ENCODE peak calls at places on chromosomes 3 and 15, in five cellular contexts. C is SJSA1; I is lower lobe of right lung; N is naive thymus-derived CD4-positive, alpha-beta T cell; E is endothelial cell of umbilical vein. Z is an unnamed sample.

GRCh38 chr15:82045179-82045891 is 483 bp downstream of the MEX3B start:
- DNase-seq in C (peak; percentile 58), N (peak; percentile 32), E (peak; percentile 65), I (peak; percentile 67), Z (peak; percentile 49)

GRCh38 chr3:96931491-96931890 is 117.1 kb downstream of the EPHA6 start:
- DNase-seq in N (no peak), I (no peak), C (no peak), E (no peak), Z (no peak)

GRCh38 chr3:113166357-113166718 is 45.0 kb upstream of the BOC start:
- DNase-seq in I (no peak), N (no peak), C (no peak), E (no peak), Z (no peak)

GRCh38 chr3:98325055-98325454 is 28.6 kb upstream of the OR5K4 start:
- DNase-seq in C (no peak), I (peak; percentile 42), N (no peak), E (no peak), Z (no peak)

GRCh38 chr15:28107111-28107893 is 8.2 kb upstream of the OCA2 start:
- DNase-seq in E (peak; percentile 25), I (peak; percentile 49), N (no peak), C (no peak), Z (no peak)

GRCh38 chr3:175108613-175109151 is 249.5 kb downstream of the NAALADL2 start:
- DNase-seq in N (no peak), E (no peak), I (no peak), C (no peak), Z (no peak)

GRCh38 chr3:37863949-37864822 is 2.5 kb downstream of the CTDSPL start:
- DNase-seq in C (no peak), E (no peak), N (no peak), I (no peak), Z (peak; percentile 10)

GRCh38 chr3:183698318-183698731 is 728 bp downstream of the YEATS2 start:
- DNase-seq in I (no peak), E (peak; percentile 52), N (peak; percentile 32), C (peak; percentile 40), Z (peak; percentile 27)

GRCh38 chr3:190059242-190059590 is 61.5 kb downstream of the P3H2 start:
- DNase-seq in E (no peak), C (no peak), I (no peak), N (no peak), Z (no peak)

GRCh38 chr3:31008986-31009385 is 114.5 kb upstream of the GADL1 start:
- DNase-seq in I (no peak), E (no peak), N (no peak), C (no peak), Z (no peak)

GRCh38 chr15:100140527-100141303 is 201.1 kb downstream of the ADAMTS17 start:
- DNase-seq in N (no peak), C (no peak), E (no peak), I (no peak), Z (no peak)

GRCh38 chr3:129184396-129184656 is 630 bp upstream of the CNBP start:
- DNase-seq in I (no peak), N (no peak), C (no peak), E (no peak), Z (peak; percentile 28)

GRCh38 chr15:58770519-58770856 is 614 bp upstream of the MINDY2 start:
- DNase-seq in C (no peak), I (no peak), N (no peak), E (no peak), Z (peak; percentile 81)

GRCh38 chr15:91200101-91200754 is 100.2 kb downstream of the SV2B start:
- DNase-seq in N (no peak), C (no peak), I (no peak), E (no peak), Z (no peak)

GRCh38 chr15:57015897-57016296 is 97.5 kb downstream of the TCF12 start:
- DNase-seq in N (no peak), C (no peak), E (no peak), I (no peak), Z (no peak)

GRCh38 chr3:49476563-49476962 is 6.5 kb downstream of the DAG1 start:
- DNase-seq in I (no peak), C (no peak), N (no peak), E (peak; percentile 47), Z (no peak)

GRCh38 chr3:16513141-16514020 is at the start of gene RFTN1:
- DNase-seq in N (peak; percentile 62), C (peak; percentile 69), E (peak; percentile 50), I (peak; percentile 76), Z (peak; percentile 60)

GRCh38 chr15:70311821-70312220 is 214.1 kb upstream of the TLE3 start:
- DNase-seq in C (no peak), N (no peak), E (no peak), I (no peak), Z (no peak)

GRCh38 chr3:81302045-81302444 is 459.4 kb downstream of the GBE1 start:
- DNase-seq in E (peak; percentile 71), C (peak; percentile 34), N (no peak), I (no peak), Z (peak; percentile 1)

GRCh38 chr15:41024141-41024540 is 70.9 kb downstream of the CHAC1 start:
- DNase-seq in E (no peak), N (no peak), I (no peak), C (no peak), Z (peak; percentile 30)

GRCh38 chr3:43155464-43156121 is 49.7 kb upstream of the POMGNT2 start:
- DNase-seq in I (no peak), E (peak; percentile 68), C (no peak), N (no peak), Z (peak; percentile 70)

GRCh38 chr15:25671132-25671531 is 192.0 kb downstream of the ATP10A start:
- DNase-seq in I (no peak), N (no peak), E (no peak), C (no peak), Z (no peak)

GRCh38 chr3:141482250-141482937 is 4.4 kb upstream of the RASA2 start:
- DNase-seq in I (no peak), N (no peak), E (peak; percentile 79), C (peak; percentile 67), Z (peak; percentile 60)

GRCh38 chr3:67601385-67601784 is 53.0 kb downstream of the SUCLG2 start:
- DNase-seq in N (no peak), C (no peak), E (no peak), I (no peak), Z (no peak)

GRCh38 chr3:183839751-183840150 is 14.4 kb upstream of the MAP6D1 start:
- DNase-seq in N (no peak), E (no peak), C (no peak), I (no peak), Z (no peak)

GRCh38 chr3:120341658-120342346 is 7.4 kb downstream of the LRRC58 start:
- DNase-seq in I (no peak), N (no peak), E (no peak), C (no peak), Z (no peak)
- H3K36me3 ChIP-seq in I (no peaks in the 10 kb centered on the region), N (no peaks in the 10 kb centered on the region), E (no peaks in the 10 kb centered on the region), C (peaks cover 33% of the 10 kb centered on the region), Z (peaks cover 85% of the 10 kb centered on the region)

GRCh38 chr3:126083913-126084514 is at the start of gene SLC41A3:
- DNase-seq in I (peak; percentile 93), N (peak; percentile 88), C (peak; percentile 84), E (peak; percentile 74), Z (peak; percentile 94)
- H3K9me3 ChIP-seq in I (no peaks in the 10 kb centered on the region), N (no peaks in the 10 kb centered on the region), C (no peaks in the 10 kb centered on the region), E (no peaks in the 10 kb centered on the region), Z (peaks cover 5% of the 10 kb centered on the region)

DNA sequence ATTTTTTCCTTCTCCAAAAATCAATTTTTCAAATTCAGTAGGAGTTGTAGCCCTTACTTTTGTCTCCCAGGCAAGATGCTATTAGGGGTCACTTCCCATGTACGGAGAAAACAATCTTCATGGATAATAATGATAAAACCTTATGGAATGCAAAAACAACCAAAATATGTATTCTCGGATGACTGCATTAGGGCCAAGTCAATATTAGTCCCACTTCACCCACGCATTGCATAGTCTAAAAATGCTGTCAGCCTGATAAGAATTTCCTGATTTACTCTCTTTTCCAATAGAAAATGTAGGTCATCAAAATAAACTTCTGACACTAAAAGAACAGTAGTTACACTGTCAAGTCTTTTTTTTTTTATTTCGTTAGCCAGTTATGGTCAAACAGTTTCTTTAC is 2.7 kb downstream of the VGLL3 start:
- DNase-seq in N (no peak), E (peak; percentile 61), C (no peak), I (no peak), Z (peak; percentile 29)
- H3K4me3 ChIP-seq in N (no peak overlapping the region), E (no peak overlapping the region), C (no peak overlapping the region), I (peak overlapping the region; percentile 59), Z (peak overlapping the region; percentile 24)

GRCh38 chr3:14147617-14148016 is 22.8 kb downstream of the TMEM43 start:
- DNase-seq in N (no peak), C (no peak), E (no peak), I (no peak), Z (no peak)

GRCh38 chr3:14146381-14147062 is 21.7 kb downstream of the TMEM43 start:
- DNase-seq in N (no peak), E (no peak), C (no peak), I (no peak), Z (no peak)

GRCh38 chr3:14147063-14147435 is 22.2 kb downstream of the TMEM43 start:
- DNase-seq in N (no peak), C (no peak), I (no peak), E (no peak), Z (no peak)

GRCh38 chr3:14150078-14150477 is 25.2 kb downstream of the TMEM43 start:
- DNase-seq in I (no peak), E (no peak), C (no peak), N (no peak), Z (no peak)

GRCh38 chr3:14148041-14148985 is 23.5 kb downstream of the TMEM43 start:
- DNase-seq in C (no peak), I (no peak), E (no peak), N (no peak), Z (no peak)
- H3K36me3 ChIP-seq in C (peaks cover 57% of the 10 kb centered on the region), I (peaks cover 78% of the 10 kb centered on the region), E (peaks cover 12% of the 10 kb centered on the region), N (peaks cover 14% of the 10 kb centered on the region), Z (peaks cover 3% of the 10 kb centered on the region)

DNA sequence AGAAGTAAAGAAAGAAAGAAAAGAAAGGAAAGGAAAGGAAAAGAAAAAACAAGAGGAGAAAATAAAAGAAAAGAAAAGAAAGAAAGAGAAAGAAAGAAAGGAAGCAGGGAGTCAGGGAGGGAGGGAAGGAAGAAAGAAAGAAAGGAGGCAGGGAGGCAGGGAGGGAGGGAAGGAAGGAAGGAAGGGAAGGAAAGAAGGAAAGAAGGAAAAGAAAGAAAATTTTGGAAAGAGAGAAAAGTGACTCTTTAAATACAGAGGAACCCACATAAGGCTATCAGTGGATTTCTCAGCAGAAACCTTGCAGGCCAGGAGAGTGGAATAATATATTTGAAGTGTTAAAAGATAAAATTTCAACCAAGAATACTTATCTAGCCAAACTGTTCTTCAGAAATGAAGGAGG is 44.2 kb upstream of the GNB4 start:
- DNase-seq in N (no peak), E (no peak), C (no peak), I (no peak), Z (no peak)
- H3K9me3 ChIP-seq in N (no peaks in the 10 kb centered on the region), E (peaks cover 2% of the 10 kb centered on the region), C (peaks cover 3% of the 10 kb centered on the region), I (peaks cover 31% of the 10 kb centered on the region), Z (peaks cover 34% of the 10 kb centered on the region)

Z was measured in MG63.